ENCODE peak calls at places on chromosomes 2 and 18, in ten cellular contexts. B is esophagus squamous epithelium, J is IMR-90, S is left lung, I is fibroblast of mammary gland, F is sigmoid colon, H is Panc1, T is cardiac fibroblast, Q is left cardiac atrium, O is activated gamma-delta T cell treated with Interleukin-2 at 50 U/mL for 16 hours. G is an unnamed sample.
A peak's percentile ranks its signal among the peaks of the same experiment; 100 is the strongest.

GRCh38 chr2:71742953-71743601 is 289.7 kb downstream of the DYSF start:
- DNase-seq in T (peak; percentile 92), S (no peak), J (peak; percentile 86), Q (peak; percentile 84), O (no peak), B (no peak), I (peak; percentile 94), F (peak; percentile 96), H (peak; percentile 36), G (no peak)

GRCh38 chr2:25165992-25166618 is 2.3 kb downstream of the POMC start:
- DNase-seq in I (no peak), S (no peak), H (peak; percentile 27), T (no peak), O (peak; percentile 47), Q (no peak), J (no peak), F (peak; percentile 37), B (peak; percentile 5), G (no peak)

GRCh38 chr18:22846088-22846683 is 86.9 kb upstream of the RBBP8 start:
- DNase-seq in B (no peak), J (peak; percentile 25), H (no peak), Q (no peak), O (no peak), S (no peak), F (no peak), I (peak; percentile 42), T (peak; percentile 54), G (no peak)

GRCh38 chr2:132560562-132560961 is 109.4 kb downstream of the LYPD1 start:
- DNase-seq in Q (no peak), T (no peak), O (no peak), S (no peak), I (no peak), J (no peak), B (no peak), H (no peak), F (no peak), G (no peak)

GRCh38 chr2:25655316-25655715 is 18.1 kb downstream of the DTNB start:
- DNase-seq in I (no peak), O (no peak), S (no peak), H (no peak), B (no peak), T (no peak), F (no peak), Q (no peak), J (no peak), G (no peak)

GRCh38 chr18:63376493-63377053 is 9.6 kb upstream of the KDSR start:
- DNase-seq in T (peak; percentile 93), H (no peak), S (no peak), F (no peak), Q (no peak), O (no peak), B (no peak), J (peak; percentile 31), I (peak; percentile 84), G (no peak)

GRCh38 chr18:58592223-58593214 is 36.4 kb downstream of the ALPK2 start:
- DNase-seq in T (no peak), I (no peak), Q (no peak), S (no peak), H (no peak), F (no peak), B (no peak), J (no peak), O (no peak), G (no peak)

GRCh38 chr18:23927821-23928746 is 86.5 kb upstream of the TTC39C start:
- DNase-seq in J (peak; percentile 27), O (no peak), I (no peak), Q (no peak), S (no peak), T (no peak), H (no peak), F (no peak), B (no peak), G (no peak)

GRCh38 chr18:44464401-44465185 is 216.1 kb upstream of the SETBP1 start:
- DNase-seq in S (no peak), B (no peak), I (peak; percentile 76), J (no peak), Q (no peak), O (no peak), F (no peak), T (no peak), H (no peak), G (no peak)

GRCh38 chr2:17083902-17084301 is 418.3 kb upstream of the CYRIA start:
- DNase-seq in I (no peak), F (no peak), H (no peak), O (no peak), B (no peak), J (no peak), T (no peak), Q (no peak), S (no peak), G (no peak)

GRCh38 chr2:62415518-62415917 is 90.5 kb downstream of the TMEM17 start:
- DNase-seq in J (no peak), T (no peak), H (no peak), I (no peak), F (no peak), Q (no peak), S (no peak), O (no peak), B (no peak), G (no peak)

GRCh38 chr2:121532894-121533293 is 2.2 kb downstream of the RNU4ATAC start:
- DNase-seq in O (no peak), S (no peak), F (no peak), B (no peak), Q (no peak), J (peak; percentile 10), I (no peak), H (no peak), T (no peak), G (no peak)

GRCh38 chr2:167271941-167272340 is 383.7 kb downstream of the XIRP2 start:
- DNase-seq in Q (no peak), F (no peak), I (no peak), S (no peak), T (no peak), J (no peak), B (no peak), O (no peak), H (no peak), G (no peak)

GRCh38 chr2:144102386-144102785 is 417.5 kb downstream of the ZEB2 start:
- DNase-seq in T (no peak), H (no peak), I (no peak), Q (no peak), J (no peak), O (no peak), B (no peak), S (no peak), F (no peak), G (no peak)

GRCh38 chr2:68436270-68436669 is 30.8 kb downstream of the FBXO48 start:
- DNase-seq in T (no peak), F (no peak), I (no peak), B (no peak), O (no peak), S (no peak), J (peak; percentile 45), Q (no peak), H (no peak), G (no peak)

GRCh38 chr2:168530980-168531379 is 74.9 kb downstream of the CERS6 start:
- DNase-seq in B (no peak), T (peak; percentile 69), I (peak; percentile 73), H (no peak), Q (no peak), S (no peak), O (no peak), F (no peak), J (peak; percentile 50), G (no peak)

GRCh38 chr2:112463256-112463655 is 18.7 kb upstream of the TTL start:
- DNase-seq in T (no peak), Q (no peak), S (no peak), J (no peak), O (no peak), I (no peak), F (no peak), B (no peak), H (no peak), G (no peak)

GRCh38 chr18:61502472-61502871 is 169.2 kb downstream of the CDH20 start:
- DNase-seq in H (peak; percentile 28), F (no peak), T (peak; percentile 79), I (peak; percentile 71), B (no peak), S (no peak), Q (no peak), O (no peak), J (peak; percentile 61), G (no peak)

GRCh38 chr2:207394812-207395534 is 134.8 kb upstream of the CREB1 start:
- DNase-seq in I (peak; percentile 99), S (no peak), Q (peak; percentile 64), F (no peak), B (no peak), H (peak; percentile 91), O (no peak), J (peak; percentile 99), T (peak; percentile 98), G (no peak)

GRCh38 chr2:168804214-168804613 is 1.8 kb downstream of the NOSTRIN start:
- DNase-seq in F (no peak), J (no peak), B (no peak), I (no peak), Q (peak; percentile 31), S (no peak), O (no peak), H (no peak), T (no peak), G (no peak)

GRCh38 chr18:51447351-51447896 is 249.9 kb upstream of the MEX3C start:
- DNase-seq in I (no peak), Q (peak; percentile 22), J (no peak), O (no peak), B (no peak), H (no peak), T (peak; percentile 21), S (no peak), F (no peak), G (no peak)

GRCh38 chr2:123913266-123913810 is 111.7 kb upstream of the CNTNAP5 start:
- DNase-seq in O (no peak), S (no peak), I (no peak), F (no peak), H (no peak), J (no peak), B (no peak), T (no peak), Q (no peak), G (no peak)

GRCh38 chr18:49002045-49002444 is 51.3 kb upstream of the SMAD7 start:
- DNase-seq in O (no peak), B (no peak), H (no peak), S (peak; percentile 53), Q (no peak), I (no peak), J (no peak), T (no peak), F (no peak), G (no peak)

GRCh38 chr2:173159794-173160463 is 84.3 kb downstream of the MAP3K20 start:
- DNase-seq in O (no peak), H (peak; percentile 94), F (peak; percentile 98), B (peak; percentile 14), I (peak; percentile 100), S (peak; percentile 81), Q (peak; percentile 93), J (peak; percentile 99), T (peak; percentile 99), G (no peak)

GRCh38 chr18:59967878-59968277 is 68.1 kb downstream of the PMAIP1 start:
- DNase-seq in J (no peak), H (no peak), T (no peak), F (no peak), B (no peak), Q (no peak), I (no peak), O (no peak), S (no peak), G (no peak)

GRCh38 chr18:57469884-57470283 is 34.7 kb downstream of the ONECUT2 start:
- DNase-seq in J (no peak), I (no peak), F (no peak), Q (no peak), T (no peak), H (no peak), S (no peak), B (no peak), O (no peak), G (no peak)

GRCh38 chr2:238242731-238243495 is 3.1 kb upstream of the HES6 start:
- DNase-seq in F (peak; percentile 86), J (no peak), O (no peak), S (peak; percentile 22), H (no peak), I (peak; percentile 11), T (peak; percentile 41), Q (peak; percentile 42), B (no peak), G (no peak)

GRCh38 chr2:86039178-86039962 is 66.3 kb downstream of the POLR1A start:
- DNase-seq in J (no peak), Q (peak; percentile 0), F (peak; percentile 53), S (no peak), B (no peak), I (no peak), T (no peak), O (no peak), H (no peak), G (no peak)

G was measured in CD8-positive, alpha-beta memory T cell.